ENCODE peak calls at places on chromosomes 2 and 18, in six cellular contexts. One of them, this sample, is unnamed.

GRCh38 chr2:134160793-134161504 is 92.9 kb upstream of the MGAT5 start:
- DNase-seq in K562: peak
- DNase-seq in HCT116: no peak
- DNase-seq in GM12878: no peak
- DNase-seq in HepG2: no peak
- DNase-seq in H1: no peak
- DNase-seq in this sample: peak

GRCh38 chr2:133158024-133158423 is 410.2 kb downstream of the NCKAP5 start:
- DNase-seq in K562: no peak
- DNase-seq in HCT116: no peak
- DNase-seq in GM12878: no peak
- DNase-seq in HepG2: peak
- DNase-seq in H1: no peak
- DNase-seq in this sample: no peak

GRCh38 chr2:96345403-96345802 is 9.8 kb downstream of the NCAPH start:
- DNase-seq in K562: no peak
- DNase-seq in HCT116: no peak
- DNase-seq in GM12878: no peak
- DNase-seq in HepG2: peak
- DNase-seq in H1: no peak
- DNase-seq in this sample: no peak

GRCh38 chr2:69010437-69011194 is 2.4 kb upstream of the ANTXR1 start:
- DNase-seq in K562: no peak
- DNase-seq in HCT116: no peak
- DNase-seq in GM12878: no peak
- DNase-seq in HepG2: no peak
- DNase-seq in H1: no peak
- DNase-seq in this sample: no peak

GRCh38 chr2:190713476-190713875 is 64.6 kb downstream of the NAB1 start:
- DNase-seq in K562: no peak
- DNase-seq in HCT116: no peak
- DNase-seq in GM12878: no peak
- DNase-seq in HepG2: no peak
- DNase-seq in H1: no peak
- DNase-seq in this sample: no peak

GRCh38 chr18:42736074-42736473 is 379.4 kb downstream of the RIT2 start:
- DNase-seq in K562: no peak
- DNase-seq in HCT116: no peak
- DNase-seq in GM12878: no peak
- DNase-seq in HepG2: no peak
- DNase-seq in H1: no peak
- DNase-seq in this sample: no peak

GRCh38 chr2:118246726-118247125 is 158.5 kb downstream of the INSIG2 start:
- DNase-seq in K562: no peak
- DNase-seq in HCT116: no peak
- DNase-seq in GM12878: no peak
- DNase-seq in HepG2: no peak
- DNase-seq in H1: no peak
- DNase-seq in this sample: no peak

GRCh38 chr2:203814661-203815540 is 52.7 kb upstream of the CTLA4 start:
- DNase-seq in K562: peak
- DNase-seq in HCT116: peak
- DNase-seq in GM12878: no peak
- DNase-seq in HepG2: peak
- DNase-seq in H1: no peak
- DNase-seq in this sample: peak

GRCh38 chr2:14587119-14587518 is 45.4 kb upstream of the LRATD1 start:
- DNase-seq in K562: no peak
- DNase-seq in HCT116: no peak
- DNase-seq in GM12878: no peak
- DNase-seq in HepG2: no peak
- DNase-seq in H1: no peak
- DNase-seq in this sample: no peak

GRCh38 chr2:53217250-53217649 is 550.4 kb upstream of the CHAC2 start:
- DNase-seq in K562: no peak
- DNase-seq in HCT116: no peak
- DNase-seq in GM12878: no peak
- DNase-seq in HepG2: no peak
- DNase-seq in H1: no peak
- DNase-seq in this sample: no peak

GRCh38 chr2:222436040-222436413 is 11.7 kb downstream of the SGPP2 start:
- DNase-seq in K562: no peak
- DNase-seq in HCT116: no peak
- DNase-seq in GM12878: no peak
- DNase-seq in HepG2: no peak
- DNase-seq in H1: no peak
- DNase-seq in this sample: no peak

GRCh38 chr2:165725421-165725820 is 68.6 kb downstream of the GALNT3 start:
- DNase-seq in K562: no peak
- DNase-seq in HCT116: no peak
- DNase-seq in GM12878: no peak
- DNase-seq in HepG2: no peak
- DNase-seq in H1: no peak
- DNase-seq in this sample: peak

GRCh38 chr2:222613715-222614331 is 42.1 kb downstream of the FARSB start:
- DNase-seq in K562: peak
- DNase-seq in HCT116: peak
- DNase-seq in GM12878: no peak
- DNase-seq in HepG2: peak
- DNase-seq in H1: no peak
- DNase-seq in this sample: peak

GRCh38 chr2:15800489-15801329 is 139.6 kb upstream of the MYCN start:
- DNase-seq in K562: no peak
- DNase-seq in HCT116: no peak
- DNase-seq in GM12878: no peak
- DNase-seq in HepG2: peak
- DNase-seq in H1: no peak
- DNase-seq in this sample: no peak

DNA sequence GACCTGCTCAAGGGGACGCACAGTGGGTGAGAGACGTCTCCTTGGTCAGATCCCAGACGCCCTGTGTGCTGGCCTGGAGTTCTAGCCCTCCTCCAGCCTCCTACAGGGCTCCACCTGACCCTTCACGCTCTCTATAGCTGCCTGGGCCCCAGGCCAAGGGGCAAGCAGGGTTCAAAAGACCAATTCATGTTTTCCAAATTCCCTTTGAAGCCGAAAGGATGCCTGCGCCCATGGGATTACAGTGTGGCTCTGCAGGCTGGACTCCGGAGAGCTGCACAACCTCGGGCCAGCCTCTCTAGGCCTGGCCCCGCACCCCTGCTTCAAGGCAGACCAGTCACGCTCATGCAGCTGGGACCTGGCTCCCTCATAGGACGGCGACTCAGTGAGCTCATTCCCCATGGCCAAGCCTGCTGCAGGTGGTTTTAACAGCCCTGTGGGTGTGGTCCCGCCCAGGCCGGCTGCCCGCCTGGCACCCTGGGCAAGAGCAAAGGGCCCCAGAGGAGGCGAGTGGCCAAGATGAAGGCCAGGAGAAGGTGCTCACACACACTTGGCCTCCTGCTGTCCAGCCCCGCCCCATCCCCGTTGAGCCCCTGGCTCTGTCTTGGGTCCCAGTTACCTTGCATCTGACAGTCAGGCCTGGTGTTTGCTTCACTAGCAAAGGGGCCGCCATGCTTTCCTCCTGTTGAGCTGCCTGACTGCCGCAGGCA is 57.1 kb downstream of the SMAD7 start:
- DNase-seq in K562: no peak
- DNase-seq in HCT116: no peak
- DNase-seq in GM12878: no peak
- DNase-seq in HepG2: peak
- DNase-seq in H1: no peak
- DNase-seq in this sample: no peak
- TF ChIP-seq POLR2AphosphoS5 in K562: no peak
- TF ChIP-seq POLR2AphosphoS5 in HCT116: no peak
- TF ChIP-seq POLR2AphosphoS5 in GM12878: no peak
- TF ChIP-seq POLR2AphosphoS5 in HepG2: no peak
- TF ChIP-seq POLR2AphosphoS5 in H1: no peak
- TF ChIP-seq POLR2AphosphoS5 in this sample: no peak

GRCh38 chr2:201860541-201861154 is 54.3 kb downstream of the CDK15 start:
- DNase-seq in K562: peak
- DNase-seq in HCT116: peak
- DNase-seq in GM12878: peak
- DNase-seq in HepG2: peak
- DNase-seq in H1: no peak
- DNase-seq in this sample: peak
- TF ChIP-seq POLR2A in K562: no peak
- TF ChIP-seq POLR2A in HCT116: no peak
- TF ChIP-seq POLR2A in GM12878: no peak
- TF ChIP-seq POLR2A in HepG2: no peak
- TF ChIP-seq POLR2A in H1: no peak
- TF ChIP-seq POLR2A in this sample: no peak

DNA sequence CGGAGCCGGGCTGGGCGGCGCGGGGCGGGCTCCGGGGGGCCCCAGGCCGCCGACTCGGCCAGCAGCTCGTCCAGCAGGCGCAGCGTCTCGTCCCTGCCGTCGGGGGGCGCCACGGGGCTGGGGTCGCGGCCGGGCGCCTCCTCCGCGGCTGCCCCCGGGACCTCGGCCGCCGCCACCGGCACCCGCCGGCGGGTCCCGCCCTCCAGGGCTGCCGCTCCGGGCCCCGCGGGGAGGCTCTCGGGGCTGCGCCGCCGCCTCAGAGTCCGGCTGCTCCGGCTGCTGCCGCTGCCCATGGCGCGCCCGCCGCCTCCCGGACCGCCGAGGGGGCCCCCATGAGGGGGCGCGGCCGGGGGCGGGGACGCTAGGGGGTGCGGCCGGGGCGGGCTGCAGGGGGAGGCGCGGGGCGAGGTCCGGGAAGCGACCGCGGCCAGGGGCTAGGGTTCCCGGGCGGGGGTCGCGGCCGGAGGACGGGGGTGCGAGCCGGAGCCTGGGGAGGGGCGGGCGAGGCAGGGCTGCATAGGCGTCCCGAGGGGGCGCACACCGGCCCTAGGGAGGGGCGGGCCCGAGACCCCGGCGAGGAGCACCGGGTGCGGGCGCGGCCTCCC is at the start of gene CYS1:
- DNase-seq in K562: peak
- DNase-seq in HCT116: no peak
- DNase-seq in GM12878: no peak
- DNase-seq in HepG2: no peak
- DNase-seq in H1: peak
- DNase-seq in this sample: no peak
- H3K9ac ChIP-seq in K562: no peak
- H3K9ac ChIP-seq in HCT116: peak
- H3K9ac ChIP-seq in GM12878: peak
- H3K9ac ChIP-seq in HepG2: peak
- H3K9ac ChIP-seq in H1: no peak
- H3K9ac ChIP-seq in this sample: no peak

GRCh38 chr2:36456227-36456788 is 100.7 kb downstream of the CRIM1 start:
- DNase-seq in K562: no peak
- DNase-seq in HCT116: no peak
- DNase-seq in GM12878: no peak
- DNase-seq in HepG2: no peak
- DNase-seq in H1: no peak
- DNase-seq in this sample: peak
- TF ChIP-seq POLR2AphosphoS5 in K562: no peak
- TF ChIP-seq POLR2AphosphoS5 in HCT116: no peak
- TF ChIP-seq POLR2AphosphoS5 in GM12878: no peak
- TF ChIP-seq POLR2AphosphoS5 in HepG2: no peak
- TF ChIP-seq POLR2AphosphoS5 in H1: no peak
- TF ChIP-seq POLR2AphosphoS5 in this sample: peak

GRCh38 chr2:113965644-113966043 is 75.8 kb downstream of the ACTR3 start:
- DNase-seq in K562: peak
- DNase-seq in HCT116: peak
- DNase-seq in GM12878: no peak
- DNase-seq in HepG2: peak
- DNase-seq in H1: peak
- DNase-seq in this sample: peak
- TF ChIP-seq POLR2A in K562: no peak
- TF ChIP-seq POLR2A in HCT116: no peak
- TF ChIP-seq POLR2A in GM12878: peak
- TF ChIP-seq POLR2A in HepG2: no peak
- TF ChIP-seq POLR2A in H1: no peak
- TF ChIP-seq POLR2A in this sample: peak

DNA sequence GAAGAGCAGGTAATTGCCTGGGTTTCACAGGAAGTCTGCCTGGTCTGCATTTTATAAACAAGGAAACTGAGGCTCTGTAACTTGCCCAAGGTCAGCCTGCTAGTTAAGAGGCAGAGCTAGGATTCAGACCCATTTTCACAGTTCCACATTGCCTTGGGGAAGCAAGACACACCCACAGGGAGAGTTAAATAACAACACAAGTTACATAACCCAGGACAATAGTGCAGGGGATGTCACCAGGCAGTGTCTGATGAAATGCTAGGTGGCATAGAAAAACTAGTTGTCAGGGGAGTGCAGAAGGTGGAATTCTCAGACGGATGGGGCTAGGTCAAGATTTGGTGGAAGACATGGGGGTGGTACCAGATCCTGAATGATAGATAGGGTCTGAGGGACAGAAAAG is 69.7 kb downstream of the PRKCE start:
- DNase-seq in K562: no peak
- DNase-seq in HCT116: no peak
- DNase-seq in GM12878: no peak
- DNase-seq in HepG2: peak
- DNase-seq in H1: no peak
- DNase-seq in this sample: no peak
- H3K9ac ChIP-seq in K562: no peak
- H3K9ac ChIP-seq in HCT116: no peak
- H3K9ac ChIP-seq in GM12878: no peak
- H3K9ac ChIP-seq in HepG2: no peak
- H3K9ac ChIP-seq in H1: no peak
- H3K9ac ChIP-seq in this sample: no peak

This sample was measured in endothelial cell of umbilical vein.